ENCODE peak calls at places on chromosomes 6 and 20, in seven cellular contexts. One of them, this sample, is unnamed.
A peak's percentile ranks its signal among the peaks of the same experiment; 100 is the strongest.

GRCh38 chr6:112037783-112038216 is 16.1 kb upstream of the CCN6 start:
- DNase-seq in transverse colon: peak; percentile 40
- DNase-seq in pancreas: no peak
- DNase-seq in A673: peak; percentile 76
- DNase-seq in breast epithelium: peak; percentile 48
- DNase-seq in OCI-LY7: no peak
- DNase-seq in cardiac muscle cell: no peak
- DNase-seq in this sample: no peak

GRCh38 chr20:58286729-58287128 is 22.8 kb upstream of the RAB22A start:
- DNase-seq in transverse colon: no peak
- DNase-seq in pancreas: no peak
- DNase-seq in A673: no peak
- DNase-seq in breast epithelium: no peak
- DNase-seq in OCI-LY7: no peak
- DNase-seq in cardiac muscle cell: no peak
- DNase-seq in this sample: no peak

GRCh38 chr6:79277109-79277508 is 42.6 kb upstream of the HMGN3 start:
- DNase-seq in transverse colon: no peak
- DNase-seq in pancreas: no peak
- DNase-seq in A673: peak; percentile 12
- DNase-seq in breast epithelium: no peak
- DNase-seq in OCI-LY7: no peak
- DNase-seq in cardiac muscle cell: no peak
- DNase-seq in this sample: no peak

GRCh38 chr6:125784365-125784764 is 6.4 kb upstream of the NCOA7 start:
- DNase-seq in transverse colon: no peak
- DNase-seq in pancreas: no peak
- DNase-seq in A673: no peak
- DNase-seq in breast epithelium: no peak
- DNase-seq in OCI-LY7: no peak
- DNase-seq in cardiac muscle cell: no peak
- DNase-seq in this sample: no peak

GRCh38 chr6:45105170-45105820 is 222.8 kb upstream of the RUNX2 start:
- DNase-seq in transverse colon: no peak
- DNase-seq in pancreas: no peak
- DNase-seq in A673: no peak
- DNase-seq in breast epithelium: no peak
- DNase-seq in OCI-LY7: no peak
- DNase-seq in cardiac muscle cell: no peak
- DNase-seq in this sample: no peak

GRCh38 chr6:47135772-47136171 is 93.6 kb upstream of the ADGRF1 start:
- DNase-seq in transverse colon: no peak
- DNase-seq in pancreas: no peak
- DNase-seq in A673: peak; percentile 37
- DNase-seq in breast epithelium: no peak
- DNase-seq in OCI-LY7: no peak
- DNase-seq in cardiac muscle cell: no peak
- DNase-seq in this sample: no peak

GRCh38 chr6:36822506-36823269 is 16.6 kb downstream of the CPNE5 start:
- DNase-seq in transverse colon: no peak
- DNase-seq in pancreas: no peak
- DNase-seq in A673: no peak
- DNase-seq in breast epithelium: no peak
- DNase-seq in OCI-LY7: no peak
- DNase-seq in cardiac muscle cell: no peak
- DNase-seq in this sample: no peak

GRCh38 chr6:14276667-14277404 is 159.3 kb downstream of the CD83 start:
- DNase-seq in transverse colon: no peak
- DNase-seq in pancreas: no peak
- DNase-seq in A673: no peak
- DNase-seq in breast epithelium: no peak
- DNase-seq in OCI-LY7: peak; percentile 89
- DNase-seq in cardiac muscle cell: no peak
- DNase-seq in this sample: no peak

GRCh38 chr6:144298167-144298671 is 13.1 kb downstream of the UTRN start:
- DNase-seq in transverse colon: no peak
- DNase-seq in pancreas: no peak
- DNase-seq in A673: no peak
- DNase-seq in breast epithelium: no peak
- DNase-seq in OCI-LY7: no peak
- DNase-seq in cardiac muscle cell: no peak
- DNase-seq in this sample: no peak

GRCh38 chr6:160202411-160202810 is 56.2 kb downstream of the SLC22A2 start:
- DNase-seq in transverse colon: no peak
- DNase-seq in pancreas: no peak
- DNase-seq in A673: no peak
- DNase-seq in breast epithelium: no peak
- DNase-seq in OCI-LY7: no peak
- DNase-seq in cardiac muscle cell: no peak
- DNase-seq in this sample: no peak

GRCh38 chr6:166387642-166388325 is 5.0 kb upstream of the MPC1 start:
- DNase-seq in transverse colon: no peak
- DNase-seq in pancreas: no peak
- DNase-seq in A673: no peak
- DNase-seq in breast epithelium: no peak
- DNase-seq in OCI-LY7: no peak
- DNase-seq in cardiac muscle cell: no peak
- DNase-seq in this sample: no peak

DNA sequence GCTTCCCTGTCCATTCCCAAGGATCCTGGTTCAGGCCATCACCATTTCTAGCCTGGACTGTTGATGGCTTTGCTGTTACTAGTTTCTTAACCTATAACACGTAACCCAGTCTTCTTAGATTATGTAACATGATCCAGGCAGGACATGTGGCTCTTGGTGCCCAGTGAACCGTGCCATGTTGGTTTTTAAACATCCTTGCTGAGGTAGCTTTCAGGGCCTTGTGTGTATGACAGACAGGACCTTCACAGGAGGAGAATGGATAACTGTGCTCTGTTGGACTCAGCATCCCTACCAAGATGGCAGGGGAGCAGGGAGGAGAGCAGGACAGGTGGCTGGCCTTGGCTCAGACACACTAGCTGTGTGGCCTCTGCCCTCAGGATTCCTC is 46.8 kb downstream of the PANK2 start:
- DNase-seq in transverse colon: no peak
- DNase-seq in pancreas: no peak
- DNase-seq in A673: no peak
- DNase-seq in breast epithelium: no peak
- DNase-seq in OCI-LY7: peak; percentile 41
- DNase-seq in cardiac muscle cell: no peak
- DNase-seq in this sample: no peak
- H3K27ac ChIP-seq in transverse colon: peak overlapping the region; percentile 48
- H3K27ac ChIP-seq in pancreas: no peak overlapping the region
- H3K27ac ChIP-seq in A673: no peak overlapping the region
- H3K27ac ChIP-seq in breast epithelium: peak overlapping the region; percentile 29
- H3K27ac ChIP-seq in OCI-LY7: no peak overlapping the region
- H3K27ac ChIP-seq in cardiac muscle cell: peak overlapping the region; percentile 68
- H3K27ac ChIP-seq in this sample: no peak overlapping the region

GRCh38 chr20:1185781-1186334 is 1.1 kb upstream of the TMEM74B start:
- DNase-seq in transverse colon: peak; percentile 55
- DNase-seq in pancreas: peak; percentile 81
- DNase-seq in A673: peak; percentile 65
- DNase-seq in breast epithelium: no peak
- DNase-seq in OCI-LY7: peak; percentile 45
- DNase-seq in cardiac muscle cell: peak; percentile 78
- DNase-seq in this sample: no peak
- TF ChIP-seq CTCF in transverse colon: peak; percentile 52
- TF ChIP-seq CTCF in pancreas: peak; percentile 32
- TF ChIP-seq CTCF in A673: peak; percentile 72
- TF ChIP-seq CTCF in breast epithelium: no peak
- TF ChIP-seq CTCF in OCI-LY7: peak; percentile 66
- TF ChIP-seq CTCF in cardiac muscle cell: peak; percentile 67
- TF ChIP-seq CTCF in this sample: peak; percentile 22

GRCh38 chr6:30747300-30747687 is 2.9 kb upstream of the IER3 start:
- DNase-seq in transverse colon: no peak
- DNase-seq in pancreas: no peak
- DNase-seq in A673: no peak
- DNase-seq in breast epithelium: no peak
- DNase-seq in OCI-LY7: no peak
- DNase-seq in cardiac muscle cell: no peak
- DNase-seq in this sample: no peak

GRCh38 chr6:30749554-30750378 is 5.4 kb upstream of the IER3 start:
- DNase-seq in transverse colon: peak; percentile 85
- DNase-seq in pancreas: peak; percentile 77
- DNase-seq in A673: no peak
- DNase-seq in breast epithelium: no peak
- DNase-seq in OCI-LY7: no peak
- DNase-seq in cardiac muscle cell: no peak
- DNase-seq in this sample: no peak

GRCh38 chr6:30750379-30750668 is 6.0 kb upstream of the IER3 start:
- DNase-seq in transverse colon: no peak
- DNase-seq in pancreas: no peak
- DNase-seq in A673: no peak
- DNase-seq in breast epithelium: no peak
- DNase-seq in OCI-LY7: no peak
- DNase-seq in cardiac muscle cell: no peak
- DNase-seq in this sample: no peak

GRCh38 chr6:30748301-30748769 is 4.0 kb upstream of the IER3 start:
- DNase-seq in transverse colon: peak; percentile 64
- DNase-seq in pancreas: no peak
- DNase-seq in A673: no peak
- DNase-seq in breast epithelium: no peak
- DNase-seq in OCI-LY7: no peak
- DNase-seq in cardiac muscle cell: no peak
- DNase-seq in this sample: no peak

GRCh38 chr6:30748851-30749540 is 4.6 kb upstream of the IER3 start:
- DNase-seq in transverse colon: no peak
- DNase-seq in pancreas: no peak
- DNase-seq in A673: no peak
- DNase-seq in breast epithelium: peak; percentile 55
- DNase-seq in OCI-LY7: no peak
- DNase-seq in cardiac muscle cell: no peak
- DNase-seq in this sample: no peak
- H3K4me1 ChIP-seq in transverse colon: peaks cover 63% of the 10 kb centered on the region
- H3K4me1 ChIP-seq in pancreas: peaks cover 57% of the 10 kb centered on the region
- H3K4me1 ChIP-seq in A673: peaks cover 24% of the 10 kb centered on the region
- H3K4me1 ChIP-seq in breast epithelium: no peaks in the 10 kb centered on the region
- H3K4me1 ChIP-seq in OCI-LY7: peaks cover 10% of the 10 kb centered on the region
- H3K4me1 ChIP-seq in cardiac muscle cell: peaks cover 7% of the 10 kb centered on the region
- H3K4me1 ChIP-seq in this sample: peaks cover 12% of the 10 kb centered on the region

GRCh38 chr6:129860901-129861665 is at the start of gene TMEM244:
- DNase-seq in transverse colon: no peak
- DNase-seq in pancreas: no peak
- DNase-seq in A673: no peak
- DNase-seq in breast epithelium: no peak
- DNase-seq in OCI-LY7: no peak
- DNase-seq in cardiac muscle cell: peak; percentile 22
- DNase-seq in this sample: no peak

GRCh38 chr6:129865013-129865412 is 3.9 kb upstream of the TMEM244 start:
- DNase-seq in transverse colon: no peak
- DNase-seq in pancreas: no peak
- DNase-seq in A673: no peak
- DNase-seq in breast epithelium: no peak
- DNase-seq in OCI-LY7: peak; percentile 1
- DNase-seq in cardiac muscle cell: no peak
- DNase-seq in this sample: no peak

GRCh38 chr6:129866256-129866655 is 5.1 kb upstream of the TMEM244 start:
- DNase-seq in transverse colon: no peak
- DNase-seq in pancreas: no peak
- DNase-seq in A673: no peak
- DNase-seq in breast epithelium: no peak
- DNase-seq in OCI-LY7: no peak
- DNase-seq in cardiac muscle cell: no peak
- DNase-seq in this sample: no peak

GRCh38 chr6:129866688-129867087 is 5.6 kb upstream of the TMEM244 start:
- DNase-seq in transverse colon: no peak
- DNase-seq in pancreas: no peak
- DNase-seq in A673: no peak
- DNase-seq in breast epithelium: no peak
- DNase-seq in OCI-LY7: no peak
- DNase-seq in cardiac muscle cell: no peak
- DNase-seq in this sample: no peak

DNA sequence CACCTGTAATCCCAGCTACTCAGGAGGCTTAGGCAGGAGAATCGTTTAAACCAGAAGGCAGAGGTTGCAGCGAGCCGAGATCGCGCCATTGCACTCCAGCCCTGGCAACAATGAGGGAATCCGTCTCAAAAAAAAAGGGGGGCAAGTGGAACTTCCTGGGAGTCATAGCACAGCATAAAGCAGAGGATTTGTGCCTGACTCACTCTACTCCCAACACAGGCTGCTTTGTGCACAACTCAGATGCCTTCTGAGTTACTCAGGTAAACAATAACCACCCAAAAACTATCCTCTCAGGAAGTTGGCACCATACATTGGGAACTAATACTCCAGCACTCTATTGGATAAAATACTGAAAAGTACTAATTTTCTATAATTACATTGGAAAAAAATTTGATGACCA is 2.5 kb upstream of the TMEM244 start:
- DNase-seq in transverse colon: no peak
- DNase-seq in pancreas: no peak
- DNase-seq in A673: no peak
- DNase-seq in breast epithelium: no peak
- DNase-seq in OCI-LY7: no peak
- DNase-seq in cardiac muscle cell: no peak
- DNase-seq in this sample: no peak
- H3K27ac ChIP-seq in transverse colon: no peak overlapping the region
- H3K27ac ChIP-seq in pancreas: no peak overlapping the region
- H3K27ac ChIP-seq in A673: no peak overlapping the region
- H3K27ac ChIP-seq in breast epithelium: no peak overlapping the region
- H3K27ac ChIP-seq in OCI-LY7: no peak overlapping the region
- H3K27ac ChIP-seq in cardiac muscle cell: no peak overlapping the region
- H3K27ac ChIP-seq in this sample: no peak overlapping the region

GRCh38 chr6:114342826-114343781 is at the start of gene HS3ST5:
- DNase-seq in transverse colon: peak; percentile 26
- DNase-seq in pancreas: peak; percentile 71
- DNase-seq in A673: peak; percentile 23
- DNase-seq in breast epithelium: no peak
- DNase-seq in OCI-LY7: no peak
- DNase-seq in cardiac muscle cell: peak; percentile 88
- DNase-seq in this sample: no peak
- TF ChIP-seq CTCF in transverse colon: peak; percentile 21
- TF ChIP-seq CTCF in pancreas: no peak
- TF ChIP-seq CTCF in A673: peak; percentile 31
- TF ChIP-seq CTCF in breast epithelium: no peak
- TF ChIP-seq CTCF in OCI-LY7: no peak
- TF ChIP-seq CTCF in cardiac muscle cell: peak; percentile 12
- TF ChIP-seq CTCF in this sample: no peak